ENCODE peak calls at places on chromosomes 7 and 10, in eight cellular contexts. Q, E, R, G, M, L, Y and K are unnamed samples.
A peak's percentile ranks its signal among the peaks of the same experiment; 100 is the strongest.

GRCh38 chr7:8322667-8323066 is 60.7 kb upstream of the ICA1 start:
- DNase-seq in G (peak; percentile 80), E (no peak), Q (no peak), R (no peak), Y (peak; percentile 44), M (no peak), L (no peak), K (no peak)

GRCh38 chr7:158057446-158057845 is 530.2 kb downstream of the PTPRN2 start:
- DNase-seq in R (no peak), M (no peak), L (peak; percentile 33), Q (no peak), G (no peak), Y (no peak), E (no peak), K (no peak)

GRCh38 chr7:3673524-3673923 is 372.5 kb downstream of the SDK1 start:
- DNase-seq in M (no peak), G (peak; percentile 76), E (peak; percentile 52), L (peak; percentile 51), Q (no peak), Y (no peak), R (peak; percentile 37), K (no peak)

GRCh38 chr10:5873515-5873995 is 16.1 kb downstream of the ANKRD16 start:
- DNase-seq in L (peak; percentile 70), R (peak; percentile 63), M (peak; percentile 46), E (no peak), Q (peak; percentile 64), G (peak; percentile 74), Y (peak; percentile 38), K (peak; percentile 39)

GRCh38 chr10:76973091-76973514 is 664.5 kb downstream of the KCNMA1 start:
- DNase-seq in Y (no peak), R (no peak), E (no peak), Q (no peak), L (no peak), G (no peak), M (no peak), K (no peak)

GRCh38 chr7:139232893-139233292 is 1.9 kb downstream of the UBN2 start:
- DNase-seq in M (no peak), L (no peak), Q (no peak), E (no peak), Y (peak; percentile 94), G (no peak), R (no peak), K (no peak)

GRCh38 chr7:155961241-155962190 is 149.3 kb upstream of the SHH start:
- DNase-seq in Y (no peak), G (peak; percentile 18), M (no peak), L (no peak), Q (no peak), R (no peak), E (peak; percentile 68), K (no peak)

GRCh38 chr10:112490543-112490942 is 43.5 kb downstream of the VTI1A start:
- DNase-seq in G (peak; percentile 82), Y (peak; percentile 36), E (peak; percentile 70), R (no peak), L (no peak), M (no peak), Q (peak; percentile 50), K (no peak)

GRCh38 chr10:98790817-98791216 is 344.1 kb upstream of the HPS1 start:
- DNase-seq in L (no peak), G (peak; percentile 35), M (no peak), Y (no peak), Q (no peak), R (no peak), E (no peak), K (no peak)

GRCh38 chr7:120986665-120987064 is 1.8 kb upstream of the CPED1 start:
- DNase-seq in E (no peak), L (no peak), G (no peak), Y (no peak), M (no peak), R (no peak), Q (no peak), K (no peak)

GRCh38 chr7:130071701-130072622 is 1.6 kb downstream of the KLHDC10 start:
- DNase-seq in R (peak; percentile 88), L (peak; percentile 72), M (no peak), E (no peak), Y (peak; percentile 85), Q (no peak), G (peak; percentile 92), K (peak; percentile 24)

DNA sequence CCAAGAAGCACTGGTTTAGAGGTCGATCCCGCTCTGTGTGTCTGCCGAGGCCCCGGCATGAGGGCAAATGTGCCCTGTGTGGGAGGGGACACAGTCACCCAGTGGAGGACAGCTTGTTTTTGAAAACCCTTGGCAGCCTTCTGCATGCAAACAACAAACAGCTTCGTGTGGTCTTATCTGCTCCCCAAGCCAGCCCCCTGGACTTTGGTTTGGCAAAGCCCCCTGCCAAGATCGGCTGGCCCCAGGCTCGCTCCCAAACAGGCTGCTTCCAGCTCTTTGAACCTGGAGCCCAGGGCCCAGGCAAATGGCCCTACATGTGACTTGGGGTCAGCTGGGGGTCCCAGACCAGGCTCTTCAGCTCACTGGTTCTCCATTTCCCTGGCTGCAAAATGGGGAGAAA is 2.9 kb downstream of the ELN start:
- DNase-seq in L (no peak), R (no peak), Y (no peak), E (no peak), M (no peak), G (no peak), Q (no peak), K (no peak)
- H3K4me1 ChIP-seq in L (peaks cover 4% of the 10 kb centered on the region), R (peaks cover 28% of the 10 kb centered on the region), Y (no peaks in the 10 kb centered on the region), E (peaks cover 67% of the 10 kb centered on the region), M (peaks cover 95% of the 10 kb centered on the region), G (peaks cover 5% of the 10 kb centered on the region), Q (peaks cover 49% of the 10 kb centered on the region), K (peaks cover 3% of the 10 kb centered on the region)

GRCh38 chr7:57400531-57401155 is 49.3 kb upstream of the ZNF716 start:
- DNase-seq in M (no peak), G (no peak), E (no peak), Y (no peak), R (no peak), L (no peak), Q (no peak), K (no peak)
- H3K4me3 ChIP-seq in M (no peak overlapping the region), G (no peak overlapping the region), E (no peak overlapping the region), Y (no peak overlapping the region), R (no peak overlapping the region), L (no peak overlapping the region), Q (no peak overlapping the region), K (no peak overlapping the region)

DNA sequence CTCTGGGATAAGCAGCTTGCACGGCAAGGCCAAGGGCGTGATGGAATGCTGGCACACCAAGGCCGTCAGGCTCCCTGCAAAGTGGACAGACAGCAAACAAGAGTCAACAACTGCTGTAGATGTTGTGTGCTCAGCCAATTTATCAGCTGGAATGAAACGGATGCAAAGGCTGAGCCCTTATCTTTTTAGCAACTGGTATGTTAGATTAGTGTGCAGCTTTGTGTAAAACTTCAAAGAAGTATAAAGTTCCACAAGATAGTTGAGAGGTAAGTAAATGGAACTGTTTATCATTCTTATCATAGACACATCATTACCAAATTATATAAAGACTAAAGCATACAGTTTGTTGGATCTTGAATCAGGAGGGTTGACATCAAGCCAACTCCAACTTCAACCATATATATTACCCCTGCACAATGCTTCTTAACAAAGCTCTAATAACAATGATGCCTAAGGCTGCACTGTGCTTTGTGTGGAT is 289.0 kb downstream of the TNS3 start:
- DNase-seq in G (no peak), L (no peak), Q (no peak), Y (no peak), R (no peak), E (no peak), M (no peak), K (no peak)
- H3K36me3 ChIP-seq in G (no peaks in the 10 kb centered on the region), L (no peaks in the 10 kb centered on the region), Q (peaks cover 3% of the 10 kb centered on the region), Y (peaks cover 95% of the 10 kb centered on the region), R (peaks cover 29% of the 10 kb centered on the region), E (peaks cover 89% of the 10 kb centered on the region), M (peaks cover 67% of the 10 kb centered on the region), K (no peaks in the 10 kb centered on the region)

GRCh38 chr7:47672966-47673365 is 91.1 kb upstream of the TNS3 start:
- DNase-seq in M (no peak), Y (peak; percentile 76), Q (no peak), L (no peak), G (peak; percentile 77), R (no peak), E (no peak), K (no peak)

GRCh38 chr7:47672267-47672920 is 90.5 kb upstream of the TNS3 start:
- DNase-seq in G (peak; percentile 36), R (no peak), L (no peak), E (no peak), Y (no peak), Q (no peak), M (no peak), K (no peak)

GRCh38 chr7:47669178-47669878 is 87.4 kb upstream of the TNS3 start:
- DNase-seq in G (peak; percentile 40), E (peak; percentile 79), Q (peak; percentile 80), L (no peak), M (peak; percentile 46), Y (no peak), R (no peak), K (no peak)

GRCh38 chr7:47670738-47671137 is 88.8 kb upstream of the TNS3 start:
- DNase-seq in E (no peak), Q (no peak), R (no peak), G (no peak), Y (no peak), L (no peak), M (no peak), K (no peak)

DNA sequence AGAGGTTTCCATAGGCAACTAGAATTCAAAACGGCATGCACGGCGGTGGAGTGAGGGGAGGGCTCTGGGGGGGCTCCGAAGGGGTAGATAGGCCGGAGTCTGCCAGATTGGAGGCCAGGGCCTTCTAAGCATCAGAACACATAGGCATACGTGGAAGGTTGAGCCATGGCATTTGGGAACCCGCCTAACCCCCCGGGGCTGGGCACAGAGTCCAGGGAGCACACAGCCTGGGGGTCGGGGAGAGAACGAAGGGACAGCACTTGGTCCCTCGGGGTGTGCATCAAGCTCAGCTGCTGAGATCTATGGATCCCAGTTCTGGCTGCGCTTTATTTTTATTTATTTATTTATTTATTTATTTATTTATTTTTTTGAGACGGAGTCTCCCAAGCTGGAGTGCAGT is 89.4 kb upstream of the TNS3 start:
- DNase-seq in Q (no peak), L (no peak), Y (no peak), E (no peak), M (no peak), R (no peak), G (no peak), K (no peak)
- H3K4me1 ChIP-seq in Q (peaks cover 11% of the 10 kb centered on the region), L (no peaks in the 10 kb centered on the region), Y (peaks cover 41% of the 10 kb centered on the region), E (peaks cover 19% of the 10 kb centered on the region), M (no peaks in the 10 kb centered on the region), R (no peaks in the 10 kb centered on the region), G (peaks cover 2% of the 10 kb centered on the region), K (no peaks in the 10 kb centered on the region)

GRCh38 chr10:81109200-81109752 is 571.6 kb downstream of the SH2D4B start:
- DNase-seq in M (no peak), Y (no peak), R (no peak), G (no peak), L (no peak), E (no peak), Q (no peak), K (no peak)
- H3K4me3 ChIP-seq in M (no peak overlapping the region), Y (no peak overlapping the region), R (no peak overlapping the region), G (no peak overlapping the region), L (no peak overlapping the region), E (no peak overlapping the region), Q (no peak overlapping the region), K (no peak overlapping the region)

DNA sequence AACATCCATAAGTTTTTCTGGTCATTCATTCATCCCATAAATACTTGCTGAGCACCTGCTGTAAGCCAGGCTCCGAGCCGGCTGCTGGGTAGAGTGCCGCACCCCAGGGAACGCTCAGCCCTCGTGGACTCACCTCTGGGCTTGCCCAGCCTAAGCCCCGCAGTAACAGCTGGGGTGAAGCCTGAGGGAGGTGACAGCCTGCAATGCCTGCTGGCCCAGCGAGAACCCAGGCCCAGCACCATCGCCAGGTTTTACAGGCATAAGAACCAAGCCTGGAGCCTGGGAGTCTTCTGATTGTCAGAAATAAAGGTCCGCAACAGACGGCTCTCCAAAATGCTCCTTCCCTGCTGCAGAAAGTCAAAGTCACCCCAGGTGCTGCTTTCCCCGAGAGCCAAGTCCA is 205.4 kb downstream of the ZMYND11 start:
- DNase-seq in G (no peak), L (no peak), E (no peak), Q (no peak), Y (no peak), M (no peak), R (no peak), K (no peak)
- H3K36me3 ChIP-seq in G (peaks cover 3% of the 10 kb centered on the region), L (no peaks in the 10 kb centered on the region), E (peaks cover 50% of the 10 kb centered on the region), Q (no peaks in the 10 kb centered on the region), Y (no peaks in the 10 kb centered on the region), M (peaks cover 87% of the 10 kb centered on the region), R (peaks cover 34% of the 10 kb centered on the region), K (no peaks in the 10 kb centered on the region)